ENCODE peak calls at places on chromosome 15, in ten cellular contexts. P is Calu3, B is right lobe of liver, X is right atrium auricular region, K is heart right ventricle, G is neural progenitor cell, F is cardiac muscle cell, I is endothelial cell, W is progenitor cell of endocrine pancreas, O is HFFc6. H is an unnamed sample.

GRCh38 chr15:23565395-23566069 is at the start of gene MKRN3:
- DNase-seq in O (no peak), P (no peak), B (peak; percentile 22), I (peak; percentile 15), F (peak; percentile 49), W (no peak), G (peak; percentile 53), X (no peak), K (peak; percentile 14), H (no peak)

GRCh38 chr15:33243869-33244268 is 49.4 kb upstream of the FMN1 start:
- DNase-seq in F (peak; percentile 14), X (no peak), O (peak; percentile 69), I (no peak), G (no peak), P (no peak), K (no peak), W (no peak), B (no peak), H (no peak)

GRCh38 chr15:29944925-29945324 is 122.7 kb upstream of the TJP1 start:
- DNase-seq in K (no peak), X (no peak), P (no peak), I (no peak), W (no peak), B (no peak), O (no peak), G (no peak), F (no peak), H (no peak)

GRCh38 chr15:83582386-83582785 is 71.5 kb upstream of the ADAMTSL3 start:
- DNase-seq in I (no peak), F (peak; percentile 61), B (no peak), O (no peak), X (no peak), G (no peak), W (no peak), P (no peak), K (no peak), H (no peak)

GRCh38 chr15:90563460-90563859 is 33.7 kb downstream of the CRTC3 start:
- DNase-seq in O (no peak), X (no peak), B (no peak), P (no peak), K (no peak), I (no peak), G (no peak), F (no peak), W (no peak), H (no peak)

GRCh38 chr15:89801471-89802205 is 13.0 kb downstream of the ANPEP start:
- DNase-seq in I (no peak), B (no peak), G (no peak), O (no peak), X (no peak), W (no peak), K (no peak), F (no peak), P (no peak), H (no peak)

GRCh38 chr15:46567968-46568367 is 933.1 kb downstream of the SQOR start:
- DNase-seq in B (no peak), P (no peak), W (no peak), F (no peak), K (no peak), G (no peak), I (no peak), O (no peak), X (no peak), H (no peak)

GRCh38 chr15:47415539-47415971 is 301.8 kb upstream of the SEMA6D start:
- DNase-seq in W (no peak), P (no peak), K (no peak), X (no peak), O (peak; percentile 1), I (no peak), G (no peak), B (no peak), F (peak; percentile 27), H (no peak)

DNA sequence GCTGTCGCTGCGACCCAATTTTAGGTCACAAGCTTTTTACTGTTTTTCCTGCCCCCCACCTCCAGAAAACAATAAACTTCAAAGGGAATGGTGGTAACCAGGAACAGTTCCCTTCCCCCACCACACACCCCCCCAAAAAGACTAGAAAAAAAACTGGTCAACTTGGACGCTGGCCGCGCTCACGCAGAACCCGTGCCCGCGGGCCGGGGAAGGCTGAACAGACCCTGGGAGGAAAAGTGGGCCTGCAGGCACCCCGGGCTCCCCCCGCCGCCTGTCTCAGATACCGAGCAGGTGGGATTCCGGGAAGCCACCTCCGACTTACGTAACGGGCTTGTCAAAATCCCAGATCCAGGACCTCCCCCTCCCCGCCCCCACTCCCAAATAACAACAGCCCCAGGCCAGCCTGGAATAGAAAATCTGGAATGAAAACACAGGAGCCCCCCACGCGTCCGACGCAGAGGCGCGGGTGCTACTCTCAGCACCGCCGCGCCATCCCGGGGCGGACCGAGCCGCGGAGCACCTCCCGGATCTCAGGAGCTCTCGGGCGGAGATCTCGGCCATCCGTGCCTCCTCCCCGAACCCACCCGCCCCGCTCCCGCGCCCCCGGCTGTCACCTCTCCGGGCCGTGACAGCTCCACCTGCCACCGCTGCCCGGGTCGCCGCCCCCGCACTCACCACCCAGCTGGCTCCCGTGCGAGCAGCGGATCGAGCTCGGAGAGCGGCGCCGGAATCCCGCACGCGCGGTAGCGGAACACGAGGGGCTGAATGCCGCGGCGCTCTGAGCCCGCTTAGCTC is 561 bp downstream of the DENND4A start:
- DNase-seq in K (peak; percentile 50), G (peak; percentile 81), B (peak; percentile 83), F (peak; percentile 58), I (peak; percentile 53), W (peak; percentile 48), O (peak; percentile 9), P (peak; percentile 49), X (peak; percentile 69), H (peak; percentile 63)
- TF ChIP-seq CTCF in K (no peak), G (no peak), B (no peak), F (no peak), I (no peak), W (no peak), O (no peak), P (no peak), X (no peak), H (no peak)

DNA sequence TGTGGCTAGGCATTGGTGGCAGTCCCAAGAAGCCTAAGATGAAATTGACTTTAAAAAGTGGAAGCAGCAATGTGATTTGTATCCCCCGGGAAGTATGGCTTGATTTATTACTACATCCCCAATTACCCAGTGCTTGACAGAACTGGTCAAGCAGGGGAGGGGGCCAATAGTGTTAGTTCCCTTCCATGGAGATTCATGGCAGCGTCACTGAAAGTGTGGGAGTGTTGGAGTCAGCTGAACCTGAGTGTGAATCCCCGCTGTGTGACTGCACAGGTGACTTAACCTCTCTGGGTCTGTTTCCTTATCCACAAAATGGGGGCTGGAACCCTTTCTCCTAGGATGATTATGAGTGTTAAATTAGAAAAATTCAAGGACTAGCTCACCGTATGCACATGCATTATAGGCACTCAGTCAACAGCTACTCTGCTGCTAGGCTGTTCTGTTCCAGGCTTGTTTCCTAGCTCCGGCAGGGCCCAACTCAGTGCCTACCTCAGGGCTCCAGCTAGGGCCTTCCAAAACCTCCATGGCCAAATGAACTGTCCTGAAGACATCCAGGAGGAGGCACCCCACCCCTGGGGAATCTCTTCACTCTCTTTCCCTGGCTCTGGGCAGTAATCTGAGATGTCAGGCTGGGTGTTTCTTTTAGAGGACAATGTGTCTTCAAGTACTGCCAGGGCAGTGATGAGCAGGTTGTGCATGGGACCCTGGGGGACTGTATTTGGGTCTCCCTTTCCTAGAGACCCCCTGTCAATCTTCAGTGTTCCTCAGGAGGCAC is 38.5 kb upstream of the TPM1 start:
- DNase-seq in I (no peak), X (no peak), F (no peak), B (no peak), W (no peak), P (no peak), G (peak; percentile 55), O (peak; percentile 19), K (no peak), H (no peak)
- TF ChIP-seq CTCF in I (no peak), X (no peak), F (no peak), B (no peak), W (no peak), P (no peak), G (peak; percentile 17), O (peak; percentile 45), K (no peak), H (no peak)

GRCh38 chr15:50143255-50143860 is 24.3 kb upstream of the ATP8B4 start:
- DNase-seq in F (peak; percentile 10), I (no peak), K (no peak), O (no peak), B (no peak), X (no peak), G (no peak), W (no peak), P (no peak), H (no peak)

GRCh38 chr15:50148362-50148963 is 29.4 kb upstream of the ATP8B4 start:
- DNase-seq in O (peak; percentile 76), W (no peak), G (peak; percentile 88), X (no peak), I (peak; percentile 54), F (peak; percentile 87), B (no peak), K (no peak), P (peak; percentile 45), H (peak; percentile 49)

GRCh38 chr15:50146661-50147060 is 27.6 kb upstream of the ATP8B4 start:
- DNase-seq in O (no peak), F (no peak), W (no peak), B (peak; percentile 25), X (no peak), I (no peak), G (no peak), P (no peak), K (no peak), H (no peak)

GRCh38 chr15:50144342-50145120 is 25.5 kb upstream of the ATP8B4 start:
- DNase-seq in W (no peak), P (no peak), O (no peak), G (no peak), X (no peak), K (no peak), B (no peak), I (no peak), F (no peak), H (no peak)

DNA sequence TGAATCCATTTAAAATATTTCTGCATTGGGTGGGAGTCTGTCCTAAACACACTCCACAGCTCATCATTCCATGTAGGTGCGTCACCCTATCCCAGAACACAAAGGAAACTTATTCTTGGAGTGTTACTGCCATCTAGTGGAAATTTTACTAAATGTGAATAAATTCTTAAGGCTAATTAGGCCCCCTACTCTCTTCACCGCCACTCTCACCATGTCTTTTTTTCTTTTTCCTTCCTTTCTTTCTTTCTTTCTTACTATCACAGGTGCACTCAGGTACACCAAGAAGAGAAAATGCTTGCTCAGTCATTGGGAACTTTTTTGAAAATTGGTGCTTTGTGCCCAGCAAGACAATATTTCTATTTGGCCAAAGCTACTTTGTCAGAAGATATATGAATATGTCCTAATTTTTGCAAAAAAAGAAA is 26.4 kb upstream of the ATP8B4 start:
- DNase-seq in P (peak; percentile 19), O (peak; percentile 73), F (peak; percentile 91), K (no peak), W (no peak), X (no peak), G (peak; percentile 83), B (no peak), I (no peak), H (no peak)
- TF ChIP-seq CTCF in P (peak; percentile 37), O (peak; percentile 90), F (peak; percentile 25), K (peak; percentile 45), W (peak; percentile 71), X (peak; percentile 71), G (peak; percentile 58), B (peak; percentile 45), I (peak; percentile 63), H (peak; percentile 58)

DNA sequence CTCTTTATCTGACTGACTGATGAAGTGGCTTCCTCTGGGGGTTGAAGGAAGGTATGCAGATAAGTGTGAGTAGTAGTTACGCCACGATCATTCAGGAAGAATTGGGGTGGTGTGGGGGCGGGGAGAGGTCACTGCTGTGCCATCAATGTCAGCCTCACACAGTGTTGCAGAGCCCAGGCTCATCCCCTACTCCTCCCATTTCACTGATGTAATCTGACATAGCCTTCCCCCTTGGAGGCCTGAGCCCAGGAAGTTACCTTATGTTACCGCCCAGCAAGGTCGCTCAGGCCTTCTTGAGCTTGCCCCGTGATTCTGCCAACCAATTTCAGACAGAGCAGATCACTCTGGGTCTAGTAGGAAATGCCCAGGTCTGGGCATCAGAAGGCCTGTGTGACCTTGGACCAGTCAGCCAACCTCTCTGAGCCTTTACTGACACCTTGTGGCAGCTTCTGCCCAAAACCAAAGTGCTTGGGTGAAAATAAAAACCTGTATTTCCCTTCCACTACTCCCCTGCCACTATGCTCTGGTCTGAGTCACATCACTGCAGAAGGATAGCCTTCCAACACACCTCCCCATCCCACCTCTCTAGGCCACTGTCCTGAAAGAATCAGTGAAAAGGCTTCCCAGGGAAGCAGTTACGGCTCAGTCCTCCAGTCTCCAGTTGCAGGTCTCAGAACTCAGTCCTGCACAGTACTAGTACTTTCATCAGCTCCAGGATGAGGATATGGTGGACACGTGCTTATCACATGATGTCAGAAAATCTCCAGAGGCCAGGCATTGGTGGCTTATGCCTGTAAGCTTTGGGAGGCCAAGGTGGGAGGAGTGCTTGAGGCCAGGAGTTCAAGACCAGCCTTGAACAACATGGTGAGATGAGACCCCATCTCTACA is 28.1 kb upstream of the INSYN1 start:
- DNase-seq in B (no peak), X (no peak), I (peak; percentile 19), W (no peak), K (no peak), P (peak; percentile 30), G (no peak), F (peak; percentile 50), O (peak; percentile 57), H (no peak)
- TF ChIP-seq CTCF in B (peak; percentile 19), X (peak; percentile 44), I (peak; percentile 15), W (no peak), K (no peak), P (peak; percentile 22), G (peak; percentile 40), F (peak; percentile 49), O (peak; percentile 77), H (no peak)

H was measured in glutamatergic neuron.